ENCODE peak calls at places on chromosomes 16 and 17, in five cellular contexts. J is AG04450, O is fibroblast of mammary gland, I is AG10803, Q is HCT116. G is an unnamed sample.

GRCh38 chr17:30821751-30822723 is 2.5 kb downstream of the CRLF3 start:
- DNase-seq in J (no peak), O (no peak), I (peak; percentile 20), Q (no peak), G (no peak)

GRCh38 chr16:81521141-81521626 is 76.6 kb downstream of the CMIP start:
- DNase-seq in J (no peak), O (no peak), I (no peak), Q (no peak), G (no peak)

GRCh38 chr17:20948984-20949777 is 93.6 kb downstream of the USP22 start:
- DNase-seq in J (no peak), O (no peak), I (no peak), Q (no peak), G (no peak)

GRCh38 chr17:40451420-40451819 is 8.2 kb downstream of the IGFBP4 start:
- DNase-seq in J (peak; percentile 84), O (peak; percentile 97), I (peak; percentile 98), Q (no peak), G (peak; percentile 87)

GRCh38 chr17:63657776-63658175 is 35.6 kb downstream of the MAP3K3 start:
- DNase-seq in J (no peak), O (no peak), I (no peak), Q (no peak), G (no peak)

GRCh38 chr16:12295395-12295794 is 318.9 kb downstream of the SNX29 start:
- DNase-seq in J (no peak), O (peak; percentile 5), I (no peak), Q (no peak), G (no peak)

GRCh38 chr16:27430512-27430911 is 28.5 kb downstream of the IL21R start:
- DNase-seq in J (no peak), O (no peak), I (no peak), Q (no peak), G (no peak)

GRCh38 chr17:35241520-35241919 is 1.4 kb upstream of the SLFN5 start:
- DNase-seq in J (no peak), O (no peak), I (no peak), Q (no peak), G (no peak)

GRCh38 chr16:80084614-80085013 is 456.2 kb upstream of the DYNLRB2 start:
- DNase-seq in J (no peak), O (peak; percentile 26), I (peak; percentile 55), Q (no peak), G (peak; percentile 68)

GRCh38 chr16:49855822-49856740 is at the start of gene ZNF423:
- DNase-seq in J (no peak), O (no peak), I (no peak), Q (no peak), G (no peak)

GRCh38 chr16:80541306-80541694 is 507 bp downstream of the DYNLRB2 start:
- DNase-seq in J (no peak), O (no peak), I (no peak), Q (no peak), G (no peak)

GRCh38 chr17:58533616-58534188 is 19.3 kb upstream of the MTMR4 start:
- DNase-seq in J (no peak), O (no peak), I (no peak), Q (no peak), G (no peak)

GRCh38 chr16:53055603-53056527 is 1.1 kb downstream of the CHD9 start:
- DNase-seq in J (peak; percentile 21), O (peak; percentile 78), I (peak; percentile 62), Q (no peak), G (peak; percentile 92)

GRCh38 chr16:49589721-49590120 is 216.1 kb downstream of the C16orf78 start:
- DNase-seq in J (no peak), O (no peak), I (no peak), Q (no peak), G (no peak)

GRCh38 chr17:7308625-7309433 is 1.4 kb downstream of the EIF5A start:
- DNase-seq in J (no peak), O (peak; percentile 81), I (peak; percentile 77), Q (peak; percentile 72), G (peak; percentile 83)

GRCh38 chr17:80889897-80890550 is 101.6 kb upstream of the CHMP6 start:
- DNase-seq in J (no peak), O (no peak), I (no peak), Q (no peak), G (no peak)

GRCh38 chr16:85527042-85527766 is 85.9 kb upstream of the GSE1 start:
- DNase-seq in J (no peak), O (no peak), I (no peak), Q (no peak), G (no peak)

GRCh38 chr16:477758-478157 is 49.8 kb upstream of the CAPN15 start:
- DNase-seq in J (no peak), O (peak; percentile 41), I (no peak), Q (no peak), G (no peak)

GRCh38 chr16:84739349-84740124 is 39.7 kb downstream of the USP10 start:
- DNase-seq in J (peak; percentile 54), O (peak; percentile 96), I (peak; percentile 91), Q (no peak), G (peak; percentile 92)

GRCh38 chr17:732788-733720 is 658 bp downstream of the TLCD3A start:
- DNase-seq in J (no peak), O (peak; percentile 44), I (peak; percentile 44), Q (no peak), G (peak; percentile 29)

GRCh38 chr16:85690469-85691064 is 1.8 kb upstream of the GINS2 start:
- DNase-seq in J (no peak), O (no peak), I (no peak), Q (no peak), G (peak; percentile 11)

GRCh38 chr16:75092777-75093176 is 23.8 kb downstream of the LDHD start:
- DNase-seq in J (no peak), O (no peak), I (no peak), Q (no peak), G (no peak)

GRCh38 chr17:41627316-41628072 is 3.1 kb upstream of the KRT17 start:
- DNase-seq in J (no peak), O (no peak), I (no peak), Q (no peak), G (no peak)

GRCh38 chr16:56115817-56116576 is 75.3 kb upstream of the GNAO1 start:
- DNase-seq in J (no peak), O (no peak), I (peak; percentile 6), Q (no peak), G (no peak)

GRCh38 chr17:77609553-77610517 is 348.7 kb upstream of the TNRC6C start:
- DNase-seq in J (no peak), O (peak; percentile 46), I (peak; percentile 20), Q (no peak), G (no peak)

GRCh38 chr17:29117440-29117753 is 62.8 kb downstream of the MYO18A start:
- DNase-seq in J (no peak), O (no peak), I (no peak), Q (no peak), G (no peak)

GRCh38 chr17:32780721-32781120 is 96.2 kb downstream of the MYO1D start:
- DNase-seq in J (no peak), O (no peak), I (no peak), Q (no peak), G (no peak)

GRCh38 chr17:57534863-57535651 is 210.0 kb downstream of the CCDC182 start:
- DNase-seq in J (no peak), O (no peak), I (no peak), Q (no peak), G (peak; percentile 32)

GRCh38 chr16:75911896-75912295 is 185.6 kb upstream of the CPHXL start:
- DNase-seq in J (no peak), O (no peak), I (no peak), Q (no peak), G (no peak)

GRCh38 chr16:82625066-82625968 is 1.5 kb upstream of the CDH13 start:
- DNase-seq in J (no peak), O (no peak), I (no peak), Q (no peak), G (peak; percentile 35)

GRCh38 chr17:38511126-38512108 is 83.2 kb downstream of the ARHGAP23 start:
- DNase-seq in J (no peak), O (peak; percentile 59), I (peak; percentile 76), Q (no peak), G (peak; percentile 65)

GRCh38 chr17:74960739-74961342 is 11.7 kb downstream of the HID1 start:
- DNase-seq in J (peak; percentile 6), O (peak; percentile 15), I (peak; percentile 11), Q (peak; percentile 54), G (peak; percentile 48)

GRCh38 chr17:44247346-44248219 is 20.4 kb downstream of the SLC4A1 start:
- DNase-seq in J (no peak), O (no peak), I (no peak), Q (no peak), G (no peak)

GRCh38 chr17:55609737-55610201 is 98.5 kb upstream of the SMIM36 start:
- DNase-seq in J (no peak), O (peak; percentile 84), I (peak; percentile 9), Q (no peak), G (peak; percentile 58)

GRCh38 chr16:23877107-23878070 is 41.6 kb downstream of the PRKCB start:
- DNase-seq in J (no peak), O (no peak), I (no peak), Q (no peak), G (no peak)

GRCh38 chr17:17684901-17685774 is 3.9 kb downstream of the RAI1 start:
- DNase-seq in J (no peak), O (peak; percentile 45), I (peak; percentile 64), Q (no peak), G (peak; percentile 67)

GRCh38 chr16:50299508-50300105 is 33.3 kb downstream of the ADCY7 start:
- DNase-seq in J (no peak), O (no peak), I (no peak), Q (no peak), G (no peak)

GRCh38 chr17:35795007-35795870 is at the start of gene MMP28:
- DNase-seq in J (no peak), O (no peak), I (no peak), Q (no peak), G (peak; percentile 13)

GRCh38 chr17:13362341-13363122 is 239.2 kb downstream of the HS3ST3A1 start:
- DNase-seq in J (no peak), O (peak; percentile 96), I (peak; percentile 60), Q (no peak), G (peak; percentile 89)

GRCh38 chr17:72425133-72425795 is 304.4 kb downstream of the SOX9 start:
- DNase-seq in J (no peak), O (no peak), I (no peak), Q (no peak), G (no peak)
- H3K4me3 ChIP-seq in J (no peak overlapping the region), O (no peak overlapping the region), I (no peak overlapping the region), Q (no peak overlapping the region), G (no peak overlapping the region)

GRCh38 chr17:50541916-50542688 is 4.9 kb upstream of the SPATA20 start:
- DNase-seq in J (no peak), O (peak; percentile 69), I (peak; percentile 67), Q (no peak), G (peak; percentile 83)
- TF ChIP-seq CTCF in J (peak; percentile 21), O (no peak), I (peak; percentile 22), Q (peak; percentile 34), G (no peak)

GRCh38 chr16:68528686-68529379 is 10.3 kb upstream of the ZFP90 start:
- DNase-seq in J (peak; percentile 44), O (peak; percentile 73), I (peak; percentile 64), Q (peak; percentile 75), G (peak; percentile 83)
- H3K4me3 ChIP-seq in J (no peak overlapping the region), O (peak overlapping the region; percentile 27), I (peak overlapping the region; percentile 44), Q (no peak overlapping the region), G (no peak overlapping the region)

GRCh38 chr16:17972460-17972943 is 364.0 kb downstream of the NPIPA8 start:
- DNase-seq in J (no peak), O (no peak), I (peak; percentile 3), Q (no peak), G (no peak)

GRCh38 chr16:17970366-17970765 is 366.2 kb downstream of the NPIPA8 start:
- DNase-seq in J (no peak), O (no peak), I (no peak), Q (no peak), G (no peak)

GRCh38 chr16:17965131-17965530 is 371.4 kb downstream of the NPIPA8 start:
- DNase-seq in J (no peak), O (no peak), I (no peak), Q (no peak), G (no peak)

GRCh38 chr16:17970816-17971291 is 365.7 kb downstream of the NPIPA8 start:
- DNase-seq in J (no peak), O (peak; percentile 22), I (peak; percentile 22), Q (no peak), G (no peak)
- TF ChIP-seq CTCF in J (no peak), O (peak; percentile 14), I (peak; percentile 17), Q (peak; percentile 20), G (no peak)